ENCODE peak calls at places on chromosomes 5 and 9, in five cellular contexts. One of them, this sample, is unnamed.

GRCh38 chr5:139760066-139761056 is 35.2 kb upstream of the PSD2 start:
- DNase-seq in lower lobe of right lung: no peak
- DNase-seq in AG09319: no peak
- DNase-seq in AG20443: peak; percentile 79
- DNase-seq in activated T-cell treated with anti-CD3 and anti-CD28 coated beads for 24 hours: no peak
- DNase-seq in this sample: no peak

GRCh38 chr9:20403346-20403745 is 219.0 kb downstream of the MLLT3 start:
- DNase-seq in lower lobe of right lung: no peak
- DNase-seq in AG09319: no peak
- DNase-seq in AG20443: no peak
- DNase-seq in activated T-cell treated with anti-CD3 and anti-CD28 coated beads for 24 hours: no peak
- DNase-seq in this sample: no peak

GRCh38 chr9:115456515-115456914 is 338.6 kb upstream of the TNC start:
- DNase-seq in lower lobe of right lung: no peak
- DNase-seq in AG09319: no peak
- DNase-seq in AG20443: peak; percentile 41
- DNase-seq in activated T-cell treated with anti-CD3 and anti-CD28 coated beads for 24 hours: no peak
- DNase-seq in this sample: no peak

GRCh38 chr9:134630861-134631260 is 10.7 kb upstream of the COL5A1 start:
- DNase-seq in lower lobe of right lung: peak; percentile 20
- DNase-seq in AG09319: no peak
- DNase-seq in AG20443: no peak
- DNase-seq in activated T-cell treated with anti-CD3 and anti-CD28 coated beads for 24 hours: no peak
- DNase-seq in this sample: peak; percentile 23

GRCh38 chr9:42386477-42386876 is 203.0 kb downstream of the SPATA31A6 start:
- DNase-seq in lower lobe of right lung: no peak
- DNase-seq in AG09319: no peak
- DNase-seq in AG20443: peak; percentile 11
- DNase-seq in activated T-cell treated with anti-CD3 and anti-CD28 coated beads for 24 hours: no peak
- DNase-seq in this sample: no peak

GRCh38 chr9:22097712-22098111 is 88.6 kb upstream of the CDKN2B start:
- DNase-seq in lower lobe of right lung: no peak
- DNase-seq in AG09319: no peak
- DNase-seq in AG20443: peak; percentile 57
- DNase-seq in activated T-cell treated with anti-CD3 and anti-CD28 coated beads for 24 hours: no peak
- DNase-seq in this sample: no peak

GRCh38 chr5:66459728-66460127 is 136.5 kb upstream of the MAST4 start:
- DNase-seq in lower lobe of right lung: no peak
- DNase-seq in AG09319: no peak
- DNase-seq in AG20443: no peak
- DNase-seq in activated T-cell treated with anti-CD3 and anti-CD28 coated beads for 24 hours: no peak
- DNase-seq in this sample: no peak

GRCh38 chr5:130333089-130333488 is 428.8 kb downstream of the CHSY3 start:
- DNase-seq in lower lobe of right lung: no peak
- DNase-seq in AG09319: no peak
- DNase-seq in AG20443: peak; percentile 40
- DNase-seq in activated T-cell treated with anti-CD3 and anti-CD28 coated beads for 24 hours: no peak
- DNase-seq in this sample: no peak

GRCh38 chr9:125401317-125401716 is 139.7 kb downstream of the GAPVD1 start:
- DNase-seq in lower lobe of right lung: no peak
- DNase-seq in AG09319: no peak
- DNase-seq in AG20443: no peak
- DNase-seq in activated T-cell treated with anti-CD3 and anti-CD28 coated beads for 24 hours: no peak
- DNase-seq in this sample: no peak

GRCh38 chr5:436641-436975 is 6.4 kb upstream of the EXOC3 start:
- DNase-seq in lower lobe of right lung: no peak
- DNase-seq in AG09319: no peak
- DNase-seq in AG20443: no peak
- DNase-seq in activated T-cell treated with anti-CD3 and anti-CD28 coated beads for 24 hours: no peak
- DNase-seq in this sample: no peak

This sample was measured in right lobe of liver.